ENCODE peak calls at places on chromosome 4, in six cellular contexts. R is caudate nucleus; M is EL; G is islet precursor cell; O is stimulated activated CD8-positive, alpha-beta memory T cell treated with anti-CD3 and anti-CD28 coated beads, Interleukin-15, amount 100 ng/mL, for 1 hour; E is naive thymus-derived CD4-positive, alpha-beta T cell. V is an unnamed sample.

GRCh38 chr4:112735474-112735951 is 98.6 kb downstream of the LARP7 start:
- DNase-seq in R (no peak), M (no peak), G (no peak), O (no peak), E (no peak), V (no peak)

GRCh38 chr4:1804638-1805492 is 11.8 kb downstream of the FGFR3 start:
- DNase-seq in R (no peak), M (no peak), G (no peak), O (no peak), E (no peak), V (no peak)

GRCh38 chr4:132195181-132195580 is 953.9 kb upstream of the PCDH10 start:
- DNase-seq in R (no peak), M (no peak), G (no peak), O (no peak), E (no peak), V (no peak)

GRCh38 chr4:825063-825968 is 613 bp downstream of the CPLX1 start:
- DNase-seq in R (no peak), M (peak), G (peak), O (no peak), E (peak), V (no peak)

GRCh38 chr4:119040711-119041185 is 94.9 kb upstream of the MYOZ2 start:
- DNase-seq in R (no peak), M (peak), G (no peak), O (no peak), E (no peak), V (no peak)

GRCh38 chr4:20327808-20328207 is 76.1 kb downstream of the SLIT2 start:
- DNase-seq in R (no peak), M (no peak), G (no peak), O (no peak), E (no peak), V (no peak)

GRCh38 chr4:143085224-143085623 is 99.5 kb upstream of the USP38 start:
- DNase-seq in R (no peak), M (peak), G (no peak), O (no peak), E (no peak), V (no peak)

GRCh38 chr4:1214101-1215095 is 34.5 kb downstream of the CTBP1 start:
- DNase-seq in R (no peak), M (no peak), G (no peak), O (no peak), E (no peak), V (no peak)

GRCh38 chr4:108171541-108172230 is 3.0 kb upstream of the LEF1 start:
- DNase-seq in R (no peak), M (no peak), G (peak), O (peak), E (peak), V (no peak)

GRCh38 chr4:40367451-40367850 is 32.3 kb downstream of the CHRNA9 start:
- DNase-seq in R (no peak), M (no peak), G (no peak), O (no peak), E (no peak), V (no peak)

GRCh38 chr4:37762294-37763163 is 64.0 kb upstream of the PGM2 start:
- DNase-seq in R (no peak), M (peak), G (no peak), O (no peak), E (no peak), V (no peak)

GRCh38 chr4:104404384-104404783 is 90.3 kb downstream of the CXXC4 start:
- DNase-seq in R (no peak), M (no peak), G (no peak), O (no peak), E (no peak), V (no peak)

GRCh38 chr4:62162606-62163005 is 962.5 kb downstream of the ADGRL3 start:
- DNase-seq in R (no peak), M (no peak), G (no peak), O (no peak), E (no peak), V (no peak)

GRCh38 chr4:180913750-180914149 is 1329.5 kb upstream of the TENM3 start:
- DNase-seq in R (no peak), M (peak), G (no peak), O (no peak), E (no peak), V (no peak)

GRCh38 chr4:157992038-157992706 is 180.7 kb downstream of the GASK1B start:
- DNase-seq in R (peak), M (peak), G (no peak), O (no peak), E (no peak), V (peak)

GRCh38 chr4:151716324-151716723 is 44.5 kb downstream of the GATB start:
- DNase-seq in R (no peak), M (no peak), G (no peak), O (no peak), E (no peak), V (no peak)

GRCh38 chr4:12963291-12963690 is 520.8 kb downstream of the RAB28 start:
- DNase-seq in R (no peak), M (no peak), G (no peak), O (no peak), E (no peak), V (no peak)

GRCh38 chr4:189032939-189033338 is 893.7 kb downstream of the TRIML1 start:
- DNase-seq in R (no peak), M (no peak), G (no peak), O (no peak), E (no peak), V (no peak)

GRCh38 chr4:166324321-166324720 is 451.3 kb downstream of the TLL1 start:
- DNase-seq in R (no peak), M (peak), G (peak), O (no peak), E (no peak), V (no peak)

GRCh38 chr4:30429813-30430466 is 290.2 kb upstream of the PCDH7 start:
- DNase-seq in R (no peak), M (peak), G (no peak), O (no peak), E (no peak), V (no peak)

GRCh38 chr4:41683321-41683720 is 65.2 kb downstream of the PHOX2B start:
- DNase-seq in R (no peak), M (peak), G (no peak), O (no peak), E (no peak), V (no peak)

GRCh38 chr4:26509681-26510333 is 19.5 kb upstream of the CCKAR start:
- DNase-seq in R (no peak), M (no peak), G (peak), O (no peak), E (no peak), V (no peak)

GRCh38 chr4:55553442-55553841 is 6.7 kb upstream of the CLOCK start:
- DNase-seq in R (no peak), M (peak), G (no peak), O (no peak), E (no peak), V (peak)

GRCh38 chr4:38868055-38868965 is 704 bp downstream of the FAM114A1 start:
- DNase-seq in R (no peak), M (peak), G (peak), O (no peak), E (no peak), V (peak)

GRCh38 chr4:1939664-1940509 is 68.7 kb downstream of the NSD2 start:
- DNase-seq in R (no peak), M (peak), G (no peak), O (no peak), E (no peak), V (no peak)

GRCh38 chr4:99383833-99384392 is 31.4 kb upstream of the ADH1C start:
- DNase-seq in R (no peak), M (peak), G (no peak), O (no peak), E (no peak), V (peak)

GRCh38 chr4:166279261-166279660 is 406.2 kb downstream of the TLL1 start:
- DNase-seq in R (no peak), M (no peak), G (no peak), O (no peak), E (no peak), V (no peak)

GRCh38 chr4:56531149-56531770 is 25.7 kb downstream of the ARL9 start:
- DNase-seq in R (no peak), M (no peak), G (no peak), O (no peak), E (no peak), V (no peak)

GRCh38 chr4:86060341-86060740 is 299.5 kb downstream of the MAPK10 start:
- DNase-seq in R (no peak), M (no peak), G (no peak), O (no peak), E (no peak), V (no peak)

V was measured in mucosa of gallbladder.